ENCODE peak calls at places on chromosomes 12 and 14, in four cellular contexts. R, P, Q and N are unnamed samples.

GRCh38 chr12:117521327-117521726 is 159.9 kb upstream of the NOS1 start:
- DNase-seq in R (no peak), P (no peak), Q (no peak), N (no peak)

GRCh38 chr12:30200864-30201263 is 417.1 kb upstream of the TMTC1 start:
- DNase-seq in R (no peak), P (no peak), Q (no peak), N (no peak)

GRCh38 chr12:49126852-49127763 is 4.1 kb downstream of the TUBA1B start:
- DNase-seq in R (no peak), P (peak; percentile 42), Q (no peak), N (no peak)

GRCh38 chr12:55736780-55737580 is 5.9 kb upstream of the GDF11 start:
- DNase-seq in R (peak; percentile 57), P (peak; percentile 86), Q (no peak), N (peak; percentile 84)

GRCh38 chr12:1782215-1782614 is 38.1 kb upstream of the LRTM2 start:
- DNase-seq in R (no peak), P (no peak), Q (no peak), N (no peak)

GRCh38 chr12:94208433-94208921 is 60.1 kb downstream of the PLXNC1 start:
- DNase-seq in R (no peak), P (no peak), Q (no peak), N (no peak)

GRCh38 chr14:79011091-79011919 is 841.1 kb downstream of the NRXN3 start:
- DNase-seq in R (peak; percentile 65), P (peak; percentile 48), Q (no peak), N (peak; percentile 8)

GRCh38 chr14:30588873-30589272 is 29.9 kb downstream of the G2E3 start:
- DNase-seq in R (no peak), P (no peak), Q (no peak), N (no peak)

GRCh38 chr14:105248368-105249174 is at the start of gene BTBD6:
- DNase-seq in R (no peak), P (peak; percentile 85), Q (peak; percentile 9), N (no peak)

GRCh38 chr12:1324900-1325299 is 269.5 kb downstream of the FBXL14 start:
- DNase-seq in R (no peak), P (no peak), Q (no peak), N (no peak)

GRCh38 chr12:20376984-20377383 is 8.6 kb downstream of the PDE3A start:
- DNase-seq in R (no peak), P (peak; percentile 44), Q (no peak), N (no peak)

GRCh38 chr12:80627773-80628172 is 79.7 kb upstream of the MYF6 start:
- DNase-seq in R (no peak), P (no peak), Q (no peak), N (no peak)

GRCh38 chr12:89710873-89711179 is 2.2 kb upstream of the ATP2B1 start:
- DNase-seq in R (no peak), P (no peak), Q (no peak), N (no peak)

GRCh38 chr12:38102197-38102596 is 214.4 kb upstream of the ALG10B start:
- DNase-seq in R (no peak), P (peak; percentile 45), Q (no peak), N (no peak)

GRCh38 chr12:46494424-46494823 is 121.9 kb upstream of the SLC38A2 start:
- DNase-seq in R (no peak), P (peak; percentile 85), Q (no peak), N (peak; percentile 88)

GRCh38 chr12:102593128-102593527 is 112.8 kb upstream of the IGF1 start:
- DNase-seq in R (no peak), P (no peak), Q (no peak), N (no peak)

GRCh38 chr14:53875337-53875897 is 81.2 kb downstream of the BMP4 start:
- DNase-seq in R (no peak), P (no peak), Q (no peak), N (no peak)

GRCh38 chr12:80053048-80053790 is 46.1 kb upstream of the OTOGL start:
- DNase-seq in R (no peak), P (no peak), Q (no peak), N (no peak)

GRCh38 chr12:100243137-100243536 is 23.7 kb downstream of the DEPDC4 start:
- DNase-seq in R (no peak), P (no peak), Q (no peak), N (no peak)

GRCh38 chr14:73269729-73270651 is 32.7 kb downstream of the PAPLN start:
- DNase-seq in R (no peak), P (no peak), Q (no peak), N (no peak)

GRCh38 chr12:51938744-51939143 is 12.8 kb upstream of the ACVR1B start:
- DNase-seq in R (no peak), P (no peak), Q (no peak), N (no peak)

GRCh38 chr12:15634010-15634676 is 155.0 kb downstream of the EPS8 start:
- DNase-seq in R (no peak), P (no peak), Q (no peak), N (no peak)

GRCh38 chr12:117204146-117204545 is 13.9 kb upstream of the FBXO21 start:
- DNase-seq in R (no peak), P (no peak), Q (no peak), N (no peak)

GRCh38 chr12:47413806-47414205 is 292.0 kb downstream of the RPAP3 start:
- DNase-seq in R (no peak), P (no peak), Q (no peak), N (no peak)

GRCh38 chr12:6336079-6336858 is 5.6 kb downstream of the TNFRSF1A start:
- DNase-seq in R (peak; percentile 78), P (peak; percentile 99), Q (no peak), N (peak; percentile 94)

GRCh38 chr12:1338483-1339177 is 255.8 kb downstream of the FBXL14 start:
- DNase-seq in R (no peak), P (no peak), Q (no peak), N (no peak)

GRCh38 chr14:82604819-82605218 is 1071.2 kb upstream of the SEL1L start:
- DNase-seq in R (no peak), P (no peak), Q (no peak), N (no peak)

GRCh38 chr12:24014853-24015590 is 65.6 kb upstream of the SOX5 start:
- DNase-seq in R (no peak), P (no peak), Q (no peak), N (no peak)

GRCh38 chr14:44961151-44961729 is 507 bp downstream of the KLHL28 start:
- DNase-seq in R (peak; percentile 38), P (peak; percentile 53), Q (no peak), N (no peak)

GRCh38 chr12:6367969-6368892 is 7.1 kb downstream of the SCNN1A start:
- DNase-seq in R (no peak), P (peak; percentile 67), Q (no peak), N (no peak)

GRCh38 chr12:80195143-80195726 is 95.9 kb downstream of the OTOGL start:
- DNase-seq in R (no peak), P (peak; percentile 69), Q (no peak), N (peak; percentile 16)

GRCh38 chr14:76644875-76645518 is 116.3 kb upstream of the VASH1 start:
- DNase-seq in R (peak; percentile 49), P (peak; percentile 39), Q (no peak), N (peak; percentile 30)

DNA sequence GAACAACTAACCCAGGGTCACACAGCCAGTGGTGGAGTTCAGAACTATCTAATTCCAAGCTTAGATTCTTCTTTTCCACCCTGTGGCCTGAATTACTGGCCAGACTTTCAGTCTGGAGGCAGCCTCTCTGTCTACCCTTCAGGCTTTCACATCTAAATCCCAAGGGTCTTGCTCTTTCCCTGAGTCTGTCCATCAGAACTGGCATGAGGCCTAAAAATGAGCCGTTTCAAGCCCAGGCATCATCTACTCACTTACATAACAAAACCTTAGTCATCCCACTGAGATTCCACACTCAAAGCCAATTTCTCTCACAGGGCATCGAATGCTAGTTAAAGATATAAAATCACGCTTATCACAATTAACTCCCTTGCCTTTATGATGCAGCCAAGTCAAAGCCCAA is 1.3 kb upstream of the PTGDR start:
- DNase-seq in R (no peak), P (no peak), Q (no peak), N (no peak)
- TF ChIP-seq JUNB in R (no peak), P (no peak), Q (no peak), N (no peak)

GRCh38 chr14:90781344-90781761 is 34.9 kb downstream of the TTC7B start:
- DNase-seq in R (no peak), P (no peak), Q (no peak), N (no peak)
- TF ChIP-seq CHD4 in R (no peak), P (no peak), Q (no peak), N (no peak)

GRCh38 chr12:71638499-71638898 is 25.1 kb downstream of the ZFC3H1 start:
- DNase-seq in R (no peak), P (no peak), Q (no peak), N (no peak)

GRCh38 chr12:71642264-71642663 is 21.4 kb downstream of the ZFC3H1 start:
- DNase-seq in R (no peak), P (no peak), Q (no peak), N (no peak)

GRCh38 chr12:71639341-71639760 is 24.3 kb downstream of the ZFC3H1 start:
- DNase-seq in R (no peak), P (peak; percentile 39), Q (no peak), N (peak; percentile 53)

GRCh38 chr12:71640316-71640715 is 23.3 kb downstream of the ZFC3H1 start:
- DNase-seq in R (no peak), P (no peak), Q (no peak), N (no peak)

DNA sequence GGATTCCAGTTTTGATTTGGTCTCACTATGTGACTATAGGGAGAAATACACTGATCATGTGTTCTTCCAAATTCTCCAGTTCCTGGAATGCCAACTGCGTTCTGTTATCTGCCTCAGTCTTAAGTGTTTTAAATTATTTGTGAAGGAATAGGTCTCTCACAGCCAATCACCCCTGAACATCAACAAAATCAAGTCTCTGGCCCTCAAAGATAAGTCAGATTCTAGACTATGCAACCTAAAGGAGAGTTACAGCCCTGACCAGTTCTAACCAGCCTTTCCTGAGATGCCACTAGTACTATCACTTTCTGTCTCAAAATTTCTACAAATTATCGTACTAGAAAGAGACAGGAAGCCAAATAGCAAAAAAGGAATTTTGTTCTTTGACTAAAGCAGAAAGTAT is 22.3 kb downstream of the ZFC3H1 start:
- DNase-seq in R (peak; percentile 53), P (no peak), Q (no peak), N (no peak)
- TF ChIP-seq JUNB in R (no peak), P (no peak), Q (no peak), N (no peak)

GRCh38 chr12:91496337-91496736 is 313.7 kb upstream of the DCN start:
- DNase-seq in R (no peak), P (peak; percentile 27), Q (no peak), N (no peak)
- TF ChIP-seq CHD4 in R (no peak), P (no peak), Q (no peak), N (no peak)

GRCh38 chr12:87960557-87960956 is 68.6 kb downstream of the C12orf50 start:
- DNase-seq in R (no peak), P (no peak), Q (no peak), N (no peak)
- TF ChIP-seq JUNB in R (no peak), P (no peak), Q (no peak), N (no peak)

GRCh38 chr12:107225626-107226025 is 132.3 kb upstream of the CRY1 start:
- DNase-seq in R (no peak), P (peak; percentile 36), Q (no peak), N (peak; percentile 65)
- TF ChIP-seq CHD4 in R (no peak), P (no peak), Q (no peak), N (no peak)